ENCODE peak calls at places on chromosomes 12 and 14, in four cellular contexts. C is kidney epithelial cell, L is adrenal gland, P is AG04450. E is an unnamed sample.

GRCh38 chr12:93181396-93181965 is 196.2 kb upstream of the NUDT4 start:
- DNase-seq in P (no peak), C (no peak), L (no peak), E (no peak)

GRCh38 chr12:105476616-105477015 is 146.1 kb downstream of the C12orf75 start:
- DNase-seq in C (no peak), P (no peak), L (no peak), E (no peak)

GRCh38 chr14:64464695-64465094 is 604 bp upstream of the AKAP5 start:
- DNase-seq in P (no peak), L (no peak), C (no peak), E (no peak)

GRCh38 chr14:106094654-106095189 is 568.3 kb downstream of the TMEM121 start:
- DNase-seq in L (no peak), P (no peak), C (no peak), E (no peak)

GRCh38 chr14:80587096-80587724 is 354.3 kb downstream of the CEP128 start:
- DNase-seq in P (no peak), L (no peak), C (no peak), E (no peak)

GRCh38 chr14:22471545-22472121 is 117.4 kb downstream of the DAD1 start:
- DNase-seq in P (no peak), L (peak; percentile 22), C (no peak), E (no peak)

GRCh38 chr12:25949343-25949742 is 9.1 kb upstream of the RASSF8 start:
- DNase-seq in C (no peak), P (no peak), L (no peak), E (no peak)

GRCh38 chr12:25187781-25188180 is 7.2 kb downstream of the DNAI7 start:
- DNase-seq in L (no peak), C (peak; percentile 67), P (peak; percentile 76), E (no peak)

GRCh38 chr14:38788060-38788459 is 315.0 kb downstream of the SEC23A start:
- DNase-seq in C (no peak), L (no peak), P (no peak), E (no peak)

GRCh38 chr12:112164326-112164660 is 38.9 kb downstream of the TRAFD1 start:
- DNase-seq in L (no peak), P (no peak), C (no peak), E (no peak)

GRCh38 chr14:51653096-51653814 is 1.5 kb downstream of the FRMD6 start:
- DNase-seq in P (no peak), C (no peak), L (no peak), E (no peak)

GRCh38 chr12:1234073-1234472 is 243.1 kb downstream of the ERC1 start:
- DNase-seq in P (no peak), C (no peak), L (no peak), E (no peak)

GRCh38 chr14:69005432-69006148 is 26.5 kb upstream of the ACTN1 start:
- DNase-seq in L (peak; percentile 75), P (peak; percentile 72), C (peak; percentile 86), E (peak; percentile 70)

GRCh38 chr12:116761499-116761898 is 23.4 kb downstream of the RNFT2 start:
- DNase-seq in C (no peak), L (no peak), P (no peak), E (no peak)

GRCh38 chr14:26984318-26985177 is 386.7 kb upstream of the NOVA1 start:
- DNase-seq in C (peak; percentile 19), L (peak; percentile 61), P (no peak), E (no peak)

GRCh38 chr12:79420146-79420618 is 270.6 kb downstream of the PAWR start:
- DNase-seq in L (no peak), P (peak; percentile 84), C (peak; percentile 73), E (no peak)

GRCh38 chr14:64706552-64707193 is 2.4 kb downstream of the PLEKHG3 start:
- DNase-seq in C (no peak), L (no peak), P (no peak), E (no peak)

GRCh38 chr12:27198036-27198435 is 46.0 kb upstream of the STK38L start:
- DNase-seq in L (no peak), P (no peak), C (no peak), E (no peak)

GRCh38 chr12:101698782-101699347 is 1.4 kb downstream of the CHPT1 start:
- DNase-seq in C (no peak), P (no peak), L (no peak), E (no peak)

GRCh38 chr12:79688376-79689040 is 2.3 kb downstream of the PAWR start:
- DNase-seq in P (no peak), C (no peak), L (no peak), E (no peak)

GRCh38 chr14:102988054-102988453 is 65.6 kb downstream of the AMN start:
- DNase-seq in P (no peak), C (no peak), L (no peak), E (no peak)

GRCh38 chr12:12357697-12358476 is 1.0 kb downstream of the BORCS5 start:
- DNase-seq in P (no peak), C (no peak), L (no peak), E (no peak)

GRCh38 chr12:43277630-43278267 is 274.3 kb downstream of the ADAMTS20 start:
- DNase-seq in C (no peak), L (no peak), P (peak; percentile 55), E (no peak)

GRCh38 chr14:61467281-61467680 is 145.9 kb downstream of the PRKCH start:
- DNase-seq in C (no peak), L (no peak), P (no peak), E (no peak)

GRCh38 chr12:75553398-75553797 is 42.0 kb upstream of the KRR1 start:
- DNase-seq in P (no peak), L (no peak), C (peak; percentile 19), E (no peak)

GRCh38 chr14:40464531-40464930 is 1032.3 kb upstream of the FBXO33 start:
- DNase-seq in P (no peak), L (no peak), C (no peak), E (no peak)

DNA sequence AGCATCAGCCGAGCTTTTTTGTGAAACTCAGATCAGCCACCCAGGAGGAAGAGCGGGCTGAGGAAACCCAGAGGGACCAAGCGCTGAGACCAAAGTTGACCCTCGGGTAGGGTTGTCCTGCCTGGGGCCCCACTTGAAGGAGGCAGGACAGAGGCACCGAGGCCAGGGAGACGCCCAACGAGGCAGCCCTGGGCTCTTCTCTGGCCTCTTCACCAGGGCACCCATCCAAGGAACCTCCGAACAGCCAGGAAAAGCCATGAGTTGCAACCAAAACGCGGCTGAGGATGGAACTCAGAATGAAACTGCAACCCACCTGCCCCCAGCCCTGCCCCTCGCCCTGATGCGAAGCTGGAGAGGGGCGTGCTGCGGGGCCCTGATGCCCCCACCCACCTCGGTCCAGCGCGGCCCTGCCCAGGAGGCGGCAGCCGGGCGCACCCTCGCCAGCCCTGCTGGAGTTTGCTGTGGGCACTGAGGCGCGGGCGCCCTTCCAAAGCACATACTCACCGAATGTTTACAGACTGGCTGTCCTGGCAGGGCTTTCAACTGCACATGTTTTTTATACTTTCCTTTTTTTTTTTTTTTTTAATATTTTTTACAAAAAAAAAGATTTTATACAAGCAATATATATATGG is 41.9 kb downstream of the JDP2 start:
- DNase-seq in L (no peak), C (no peak), P (no peak), E (no peak)
- TF ChIP-seq CTCF in L (no peak), C (no peak), P (no peak), E (no peak)

GRCh38 chr12:120651821-120652220 is 11.4 kb downstream of the CABP1 start:
- DNase-seq in L (no peak), C (no peak), P (no peak), E (no peak)

GRCh38 chr12:120652671-120653435 is 12.4 kb downstream of the CABP1 start:
- DNase-seq in P (no peak), L (no peak), C (no peak), E (no peak)

GRCh38 chr12:120650249-120650690 is 9.8 kb downstream of the CABP1 start:
- DNase-seq in C (no peak), L (no peak), P (no peak), E (no peak)

GRCh38 chr12:120647375-120647755 is 6.9 kb downstream of the CABP1 start:
- DNase-seq in P (no peak), C (no peak), L (no peak), E (no peak)

DNA sequence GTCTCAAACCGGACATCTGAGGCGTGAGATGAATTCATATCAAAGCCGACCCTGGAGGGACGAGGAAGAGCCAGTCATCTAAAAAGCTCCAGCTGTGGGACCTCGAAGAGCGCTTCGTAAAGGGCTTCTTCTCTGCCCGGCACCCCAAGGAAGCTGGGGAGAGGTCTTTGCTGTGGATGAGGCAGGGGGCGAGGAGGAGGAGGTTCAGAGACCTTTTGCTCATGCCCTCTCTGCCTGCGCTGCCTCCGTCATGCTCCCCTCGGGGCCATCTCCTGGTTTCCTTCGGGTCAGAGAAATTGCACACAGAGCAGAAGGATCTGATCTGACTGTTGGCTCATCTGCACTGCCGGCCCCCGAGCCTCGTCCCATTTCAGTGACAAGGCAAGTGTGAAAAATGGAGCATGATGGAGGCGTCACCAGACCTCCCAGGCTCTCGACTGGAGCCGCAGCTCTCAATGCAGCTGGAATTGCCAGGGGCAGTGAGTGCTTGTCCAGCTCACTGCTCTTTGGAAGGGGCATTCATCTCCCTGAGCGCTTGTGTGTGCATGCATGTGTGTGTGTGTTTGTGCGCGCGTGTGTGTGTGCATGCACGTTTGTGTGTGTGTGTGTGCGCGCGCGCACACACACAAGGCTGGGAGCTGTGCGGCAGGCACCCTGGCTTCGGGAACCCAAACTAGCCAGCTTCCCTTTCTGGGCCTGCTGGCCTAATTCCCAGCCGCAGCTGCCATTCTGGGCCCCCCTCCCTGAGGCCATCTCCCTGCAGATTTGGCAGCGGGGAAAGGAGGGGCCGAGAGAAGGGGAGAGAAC is 9.2 kb downstream of the CABP1 start:
- DNase-seq in L (no peak), C (no peak), P (no peak), E (no peak)
- TF ChIP-seq CTCF in L (no peak), C (no peak), P (no peak), E (peak; percentile 5)

GRCh38 chr12:31215521-31216232 is 110.3 kb downstream of the SINHCAF start:
- DNase-seq in L (no peak), P (no peak), C (no peak), E (no peak)
- TF ChIP-seq CTCF in L (no peak), P (no peak), C (no peak), E (peak; percentile 12)

GRCh38 chr12:51262758-51263177 is 7.4 kb downstream of the SMAGP start:
- DNase-seq in L (peak; percentile 85), P (no peak), C (no peak), E (no peak)
- TF ChIP-seq CTCF in L (peak; percentile 64), P (peak; percentile 28), C (peak; percentile 42), E (peak; percentile 60)

GRCh38 chr14:36771256-36771655 is 109.6 kb downstream of the PAX9 start:
- DNase-seq in P (no peak), L (no peak), C (no peak), E (no peak)

GRCh38 chr14:36768638-36769337 is 107.1 kb downstream of the PAX9 start:
- DNase-seq in C (no peak), L (no peak), P (no peak), E (no peak)

GRCh38 chr14:36767603-36768281 is 106.1 kb downstream of the PAX9 start:
- DNase-seq in P (no peak), L (no peak), C (no peak), E (peak; percentile 64)

GRCh38 chr14:36773558-36773957 is 111.9 kb downstream of the PAX9 start:
- DNase-seq in L (no peak), P (no peak), C (no peak), E (no peak)

GRCh38 chr14:36773136-36773540 is 111.5 kb downstream of the PAX9 start:
- DNase-seq in P (no peak), L (no peak), C (no peak), E (no peak)
- TF ChIP-seq CTCF in P (peak; percentile 10), L (peak; percentile 11), C (peak; percentile 33), E (peak; percentile 26)

GRCh38 chr12:47687636-47688035 is 18.2 kb downstream of the RPAP3 start:
- DNase-seq in C (no peak), L (no peak), P (no peak), E (no peak)

GRCh38 chr12:47689215-47689614 is 16.6 kb downstream of the RPAP3 start:
- DNase-seq in P (no peak), C (no peak), L (no peak), E (no peak)

GRCh38 chr12:47686645-47687240 is 19.1 kb downstream of the RPAP3 start:
- DNase-seq in L (no peak), P (peak; percentile 26), C (no peak), E (no peak)
- TF ChIP-seq CTCF in L (peak; percentile 62), P (peak; percentile 84), C (peak; percentile 77), E (peak; percentile 55)

E was measured in keratinocyte.